ENCODE peak calls at places on chromosomes 13 and 19, in five cellular contexts. One of them, this sample, is unnamed.

GRCh38 chr13:50400035-50400726 is 384.9 kb downstream of the KCNRG start:
- DNase-seq in psoas muscle: peak; percentile 31
- DNase-seq in HL-60: no peak
- DNase-seq in stimulated activated CD4-positive, alpha-beta T cell treated with anti-CD3 and anti-CD28 coated beads, Interleukin-4, amount 100 ng/mL, for 24 hours: no peak
- DNase-seq in activated naive CD8-positive, alpha-beta T cell treated with anti-CD3 and anti-CD28 coated beads, Interleukin-2, amount 50 U/mL, for 24 hours: no peak
- DNase-seq in this sample: no peak

GRCh38 chr19:41795031-41795461 is 1.3 kb upstream of the CEACAM3 start:
- DNase-seq in psoas muscle: no peak
- DNase-seq in HL-60: peak; percentile 62
- DNase-seq in stimulated activated CD4-positive, alpha-beta T cell treated with anti-CD3 and anti-CD28 coated beads, Interleukin-4, amount 100 ng/mL, for 24 hours: peak; percentile 75
- DNase-seq in activated naive CD8-positive, alpha-beta T cell treated with anti-CD3 and anti-CD28 coated beads, Interleukin-2, amount 50 U/mL, for 24 hours: peak; percentile 67
- DNase-seq in this sample: peak; percentile 39

GRCh38 chr19:8577247-8577646 is at the start of gene MYO1F:
- DNase-seq in psoas muscle: peak; percentile 51
- DNase-seq in HL-60: peak; percentile 79
- DNase-seq in stimulated activated CD4-positive, alpha-beta T cell treated with anti-CD3 and anti-CD28 coated beads, Interleukin-4, amount 100 ng/mL, for 24 hours: no peak
- DNase-seq in activated naive CD8-positive, alpha-beta T cell treated with anti-CD3 and anti-CD28 coated beads, Interleukin-2, amount 50 U/mL, for 24 hours: peak; percentile 22
- DNase-seq in this sample: no peak

GRCh38 chr13:32347651-32348050 is 32.3 kb downstream of the BRCA2 start:
- DNase-seq in psoas muscle: no peak
- DNase-seq in HL-60: no peak
- DNase-seq in stimulated activated CD4-positive, alpha-beta T cell treated with anti-CD3 and anti-CD28 coated beads, Interleukin-4, amount 100 ng/mL, for 24 hours: no peak
- DNase-seq in activated naive CD8-positive, alpha-beta T cell treated with anti-CD3 and anti-CD28 coated beads, Interleukin-2, amount 50 U/mL, for 24 hours: no peak
- DNase-seq in this sample: no peak

GRCh38 chr19:13840751-13841338 is 36.1 kb upstream of the NANOS3 start:
- DNase-seq in psoas muscle: no peak
- DNase-seq in HL-60: no peak
- DNase-seq in stimulated activated CD4-positive, alpha-beta T cell treated with anti-CD3 and anti-CD28 coated beads, Interleukin-4, amount 100 ng/mL, for 24 hours: no peak
- DNase-seq in activated naive CD8-positive, alpha-beta T cell treated with anti-CD3 and anti-CD28 coated beads, Interleukin-2, amount 50 U/mL, for 24 hours: no peak
- DNase-seq in this sample: no peak

GRCh38 chr19:44908074-44908835 is 2.7 kb downstream of the APOE start:
- DNase-seq in psoas muscle: no peak
- DNase-seq in HL-60: no peak
- DNase-seq in stimulated activated CD4-positive, alpha-beta T cell treated with anti-CD3 and anti-CD28 coated beads, Interleukin-4, amount 100 ng/mL, for 24 hours: no peak
- DNase-seq in activated naive CD8-positive, alpha-beta T cell treated with anti-CD3 and anti-CD28 coated beads, Interleukin-2, amount 50 U/mL, for 24 hours: no peak
- DNase-seq in this sample: no peak

GRCh38 chr13:46738055-46738454 is 58.9 kb downstream of the ESD start:
- DNase-seq in psoas muscle: no peak
- DNase-seq in HL-60: no peak
- DNase-seq in stimulated activated CD4-positive, alpha-beta T cell treated with anti-CD3 and anti-CD28 coated beads, Interleukin-4, amount 100 ng/mL, for 24 hours: no peak
- DNase-seq in activated naive CD8-positive, alpha-beta T cell treated with anti-CD3 and anti-CD28 coated beads, Interleukin-2, amount 50 U/mL, for 24 hours: no peak
- DNase-seq in this sample: no peak

GRCh38 chr19:14119644-14120496 is 2.3 kb upstream of the PRKACA start:
- DNase-seq in psoas muscle: no peak
- DNase-seq in HL-60: no peak
- DNase-seq in stimulated activated CD4-positive, alpha-beta T cell treated with anti-CD3 and anti-CD28 coated beads, Interleukin-4, amount 100 ng/mL, for 24 hours: no peak
- DNase-seq in activated naive CD8-positive, alpha-beta T cell treated with anti-CD3 and anti-CD28 coated beads, Interleukin-2, amount 50 U/mL, for 24 hours: no peak
- DNase-seq in this sample: no peak

GRCh38 chr13:111876506-111876905 is 190.4 kb upstream of the SOX1 start:
- DNase-seq in psoas muscle: no peak
- DNase-seq in HL-60: no peak
- DNase-seq in stimulated activated CD4-positive, alpha-beta T cell treated with anti-CD3 and anti-CD28 coated beads, Interleukin-4, amount 100 ng/mL, for 24 hours: no peak
- DNase-seq in activated naive CD8-positive, alpha-beta T cell treated with anti-CD3 and anti-CD28 coated beads, Interleukin-2, amount 50 U/mL, for 24 hours: no peak
- DNase-seq in this sample: no peak

GRCh38 chr13:60431108-60431700 is 34.2 kb downstream of the TDRD3 start:
- DNase-seq in psoas muscle: no peak
- DNase-seq in HL-60: peak; percentile 30
- DNase-seq in stimulated activated CD4-positive, alpha-beta T cell treated with anti-CD3 and anti-CD28 coated beads, Interleukin-4, amount 100 ng/mL, for 24 hours: no peak
- DNase-seq in activated naive CD8-positive, alpha-beta T cell treated with anti-CD3 and anti-CD28 coated beads, Interleukin-2, amount 50 U/mL, for 24 hours: no peak
- DNase-seq in this sample: no peak

GRCh38 chr19:12647490-12648071 is 19.0 kb downstream of the MAN2B1 start:
- DNase-seq in psoas muscle: peak; percentile 71
- DNase-seq in HL-60: no peak
- DNase-seq in stimulated activated CD4-positive, alpha-beta T cell treated with anti-CD3 and anti-CD28 coated beads, Interleukin-4, amount 100 ng/mL, for 24 hours: peak; percentile 19
- DNase-seq in activated naive CD8-positive, alpha-beta T cell treated with anti-CD3 and anti-CD28 coated beads, Interleukin-2, amount 50 U/mL, for 24 hours: peak; percentile 59
- DNase-seq in this sample: peak; percentile 28

GRCh38 chr19:38666662-38667448 is 19.4 kb downstream of the ACTN4 start:
- DNase-seq in psoas muscle: peak; percentile 49
- DNase-seq in HL-60: no peak
- DNase-seq in stimulated activated CD4-positive, alpha-beta T cell treated with anti-CD3 and anti-CD28 coated beads, Interleukin-4, amount 100 ng/mL, for 24 hours: no peak
- DNase-seq in activated naive CD8-positive, alpha-beta T cell treated with anti-CD3 and anti-CD28 coated beads, Interleukin-2, amount 50 U/mL, for 24 hours: no peak
- DNase-seq in this sample: no peak

GRCh38 chr13:101915333-101915732 is 462.9 kb downstream of the ITGBL1 start:
- DNase-seq in psoas muscle: no peak
- DNase-seq in HL-60: no peak
- DNase-seq in stimulated activated CD4-positive, alpha-beta T cell treated with anti-CD3 and anti-CD28 coated beads, Interleukin-4, amount 100 ng/mL, for 24 hours: no peak
- DNase-seq in activated naive CD8-positive, alpha-beta T cell treated with anti-CD3 and anti-CD28 coated beads, Interleukin-2, amount 50 U/mL, for 24 hours: no peak
- DNase-seq in this sample: no peak

GRCh38 chr13:58592052-58592451 is 960.5 kb downstream of the PCDH17 start:
- DNase-seq in psoas muscle: no peak
- DNase-seq in HL-60: no peak
- DNase-seq in stimulated activated CD4-positive, alpha-beta T cell treated with anti-CD3 and anti-CD28 coated beads, Interleukin-4, amount 100 ng/mL, for 24 hours: no peak
- DNase-seq in activated naive CD8-positive, alpha-beta T cell treated with anti-CD3 and anti-CD28 coated beads, Interleukin-2, amount 50 U/mL, for 24 hours: no peak
- DNase-seq in this sample: no peak

GRCh38 chr19:17565611-17566010 is 10.2 kb downstream of the COLGALT1 start:
- DNase-seq in psoas muscle: no peak
- DNase-seq in HL-60: no peak
- DNase-seq in stimulated activated CD4-positive, alpha-beta T cell treated with anti-CD3 and anti-CD28 coated beads, Interleukin-4, amount 100 ng/mL, for 24 hours: no peak
- DNase-seq in activated naive CD8-positive, alpha-beta T cell treated with anti-CD3 and anti-CD28 coated beads, Interleukin-2, amount 50 U/mL, for 24 hours: no peak
- DNase-seq in this sample: no peak

GRCh38 chr13:33004454-33004853 is 11.8 kb upstream of the KL start:
- DNase-seq in psoas muscle: peak; percentile 45
- DNase-seq in HL-60: no peak
- DNase-seq in stimulated activated CD4-positive, alpha-beta T cell treated with anti-CD3 and anti-CD28 coated beads, Interleukin-4, amount 100 ng/mL, for 24 hours: no peak
- DNase-seq in activated naive CD8-positive, alpha-beta T cell treated with anti-CD3 and anti-CD28 coated beads, Interleukin-2, amount 50 U/mL, for 24 hours: no peak
- DNase-seq in this sample: no peak

GRCh38 chr13:22061806-22062391 is 391.0 kb downstream of the FGF9 start:
- DNase-seq in psoas muscle: no peak
- DNase-seq in HL-60: no peak
- DNase-seq in stimulated activated CD4-positive, alpha-beta T cell treated with anti-CD3 and anti-CD28 coated beads, Interleukin-4, amount 100 ng/mL, for 24 hours: no peak
- DNase-seq in activated naive CD8-positive, alpha-beta T cell treated with anti-CD3 and anti-CD28 coated beads, Interleukin-2, amount 50 U/mL, for 24 hours: no peak
- DNase-seq in this sample: no peak